ENCODE peak calls at places on chromosomes 1 and 21, in nine cellular contexts. One of them, this sample, is unnamed. For H3K4me1, the result is how much of the 10 kb centered on the place peaks cover.

GRCh38 chr21:36658926-36659325 is 40.0 kb upstream of the SIM2 start:
- DNase-seq in K562: no peak
- DNase-seq in suprapubic skin: no peak
- DNase-seq in IMR-90: no peak
- DNase-seq in HCT116: no peak
- DNase-seq in tibial nerve: no peak
- DNase-seq in stomach: no peak
- DNase-seq in testis: no peak
- DNase-seq in esophagus squamous epithelium: no peak
- DNase-seq in this sample: no peak

GRCh38 chr1:239719642-239720258 is 333.4 kb downstream of the CHRM3 start:
- DNase-seq in K562: no peak
- DNase-seq in suprapubic skin: no peak
- DNase-seq in IMR-90: no peak
- DNase-seq in HCT116: no peak
- DNase-seq in tibial nerve: no peak
- DNase-seq in stomach: no peak
- DNase-seq in testis: no peak
- DNase-seq in esophagus squamous epithelium: no peak
- DNase-seq in this sample: no peak

GRCh38 chr1:145979746-145980435 is 15.4 kb downstream of the POLR3GL start:
- DNase-seq in K562: no peak
- DNase-seq in suprapubic skin: peak
- DNase-seq in IMR-90: no peak
- DNase-seq in HCT116: no peak
- DNase-seq in tibial nerve: no peak
- DNase-seq in stomach: peak
- DNase-seq in testis: no peak
- DNase-seq in esophagus squamous epithelium: no peak
- DNase-seq in this sample: no peak

GRCh38 chr1:164587617-164588367 is 28.8 kb downstream of the PBX1 start:
- DNase-seq in K562: no peak
- DNase-seq in suprapubic skin: no peak
- DNase-seq in IMR-90: no peak
- DNase-seq in HCT116: no peak
- DNase-seq in tibial nerve: no peak
- DNase-seq in stomach: no peak
- DNase-seq in testis: no peak
- DNase-seq in esophagus squamous epithelium: no peak
- DNase-seq in this sample: no peak

GRCh38 chr1:189336115-189337100 is 1141.3 kb downstream of the BRINP3 start:
- DNase-seq in K562: peak
- DNase-seq in suprapubic skin: peak
- DNase-seq in IMR-90: no peak
- DNase-seq in HCT116: no peak
- DNase-seq in tibial nerve: no peak
- DNase-seq in stomach: no peak
- DNase-seq in testis: no peak
- DNase-seq in esophagus squamous epithelium: no peak
- DNase-seq in this sample: peak

GRCh38 chr21:41199588-41199987 is 31.6 kb downstream of the BACE2 start:
- DNase-seq in K562: no peak
- DNase-seq in suprapubic skin: no peak
- DNase-seq in IMR-90: no peak
- DNase-seq in HCT116: no peak
- DNase-seq in tibial nerve: no peak
- DNase-seq in stomach: no peak
- DNase-seq in testis: no peak
- DNase-seq in esophagus squamous epithelium: no peak
- DNase-seq in this sample: no peak

GRCh38 chr1:93628682-93629081 is 53.0 kb downstream of the BCAR3 start:
- DNase-seq in K562: no peak
- DNase-seq in suprapubic skin: no peak
- DNase-seq in IMR-90: no peak
- DNase-seq in HCT116: no peak
- DNase-seq in tibial nerve: no peak
- DNase-seq in stomach: no peak
- DNase-seq in testis: no peak
- DNase-seq in esophagus squamous epithelium: no peak
- DNase-seq in this sample: no peak

GRCh38 chr1:69776555-69776954 is 208.8 kb downstream of the LRRC7 start:
- DNase-seq in K562: no peak
- DNase-seq in suprapubic skin: no peak
- DNase-seq in IMR-90: no peak
- DNase-seq in HCT116: no peak
- DNase-seq in tibial nerve: no peak
- DNase-seq in stomach: no peak
- DNase-seq in testis: no peak
- DNase-seq in esophagus squamous epithelium: no peak
- DNase-seq in this sample: no peak

GRCh38 chr1:53896673-53897229 is 2.8 kb downstream of the DIO1 start:
- DNase-seq in K562: no peak
- DNase-seq in suprapubic skin: no peak
- DNase-seq in IMR-90: peak
- DNase-seq in HCT116: no peak
- DNase-seq in tibial nerve: no peak
- DNase-seq in stomach: no peak
- DNase-seq in testis: no peak
- DNase-seq in esophagus squamous epithelium: no peak
- DNase-seq in this sample: no peak

GRCh38 chr1:69567847-69568434 is at the start of gene LRRC7:
- DNase-seq in K562: peak
- DNase-seq in suprapubic skin: peak
- DNase-seq in IMR-90: no peak
- DNase-seq in HCT116: no peak
- DNase-seq in tibial nerve: no peak
- DNase-seq in stomach: no peak
- DNase-seq in testis: peak
- DNase-seq in esophagus squamous epithelium: no peak
- DNase-seq in this sample: peak

GRCh38 chr1:20185834-20186782 is at the start of the genes PLA2G2C and UBXN10:
- DNase-seq in K562: peak
- DNase-seq in suprapubic skin: peak
- DNase-seq in IMR-90: no peak
- DNase-seq in HCT116: no peak
- DNase-seq in tibial nerve: no peak
- DNase-seq in stomach: peak
- DNase-seq in testis: peak
- DNase-seq in esophagus squamous epithelium: no peak
- DNase-seq in this sample: peak

GRCh38 chr1:200039849-200040479 is 12.5 kb downstream of the NR5A2 start:
- DNase-seq in K562: no peak
- DNase-seq in suprapubic skin: no peak
- DNase-seq in IMR-90: no peak
- DNase-seq in HCT116: no peak
- DNase-seq in tibial nerve: no peak
- DNase-seq in stomach: no peak
- DNase-seq in testis: no peak
- DNase-seq in esophagus squamous epithelium: no peak
- DNase-seq in this sample: no peak

GRCh38 chr1:2411801-2412394 is 466 bp downstream of the PEX10 start:
- DNase-seq in K562: peak
- DNase-seq in suprapubic skin: peak
- DNase-seq in IMR-90: no peak
- DNase-seq in HCT116: no peak
- DNase-seq in tibial nerve: no peak
- DNase-seq in stomach: no peak
- DNase-seq in testis: no peak
- DNase-seq in esophagus squamous epithelium: no peak
- DNase-seq in this sample: no peak

GRCh38 chr1:96927125-96927524 is 205.5 kb downstream of the PTBP2 start:
- DNase-seq in K562: no peak
- DNase-seq in suprapubic skin: no peak
- DNase-seq in IMR-90: peak
- DNase-seq in HCT116: no peak
- DNase-seq in tibial nerve: no peak
- DNase-seq in stomach: no peak
- DNase-seq in testis: no peak
- DNase-seq in esophagus squamous epithelium: no peak
- DNase-seq in this sample: no peak

GRCh38 chr1:243628476-243628907 is 221.6 kb downstream of the AKT3 start:
- DNase-seq in K562: no peak
- DNase-seq in suprapubic skin: no peak
- DNase-seq in IMR-90: peak
- DNase-seq in HCT116: no peak
- DNase-seq in tibial nerve: no peak
- DNase-seq in stomach: no peak
- DNase-seq in testis: no peak
- DNase-seq in esophagus squamous epithelium: no peak
- DNase-seq in this sample: no peak

GRCh38 chr1:100882622-100883186 is 11.9 kb downstream of the EXTL2 start:
- DNase-seq in K562: no peak
- DNase-seq in suprapubic skin: no peak
- DNase-seq in IMR-90: no peak
- DNase-seq in HCT116: no peak
- DNase-seq in tibial nerve: no peak
- DNase-seq in stomach: no peak
- DNase-seq in testis: no peak
- DNase-seq in esophagus squamous epithelium: no peak
- DNase-seq in this sample: no peak

DNA sequence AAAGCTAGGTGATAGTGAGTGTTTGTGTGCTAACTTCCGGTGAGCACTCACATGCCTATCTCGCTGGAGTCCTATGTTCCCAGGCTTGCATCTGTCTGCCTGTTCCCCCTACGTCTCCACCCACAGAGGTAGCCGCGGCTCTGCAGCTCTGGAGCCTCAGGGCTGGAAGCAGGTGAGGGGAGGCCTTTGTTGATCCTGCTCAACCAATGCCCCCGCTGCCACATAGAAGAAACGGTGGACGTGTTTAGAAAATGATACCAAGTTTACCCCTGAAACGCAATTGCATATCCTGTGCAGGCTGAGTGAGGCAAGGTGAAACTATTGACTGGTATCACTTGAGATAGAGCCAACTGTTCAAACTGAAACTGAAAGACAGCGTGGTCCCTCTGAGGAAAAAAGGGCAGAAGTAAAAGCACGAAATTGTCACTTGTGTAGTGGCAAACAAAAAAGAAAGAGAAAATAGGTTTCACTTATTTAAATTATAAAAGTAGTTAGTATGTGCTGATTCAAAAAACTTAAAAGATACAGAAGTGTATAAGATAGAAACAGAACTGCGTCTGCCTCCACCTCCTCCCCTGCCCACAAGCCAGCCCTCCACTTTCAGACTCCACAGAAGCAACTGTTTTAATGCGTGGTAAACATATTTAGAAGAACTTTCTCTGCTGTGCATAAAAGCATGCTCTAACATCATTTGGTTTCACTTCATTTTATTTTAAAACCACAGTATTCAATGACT is 38.6 kb upstream of the ETS2 start:
- DNase-seq in K562: no peak
- DNase-seq in suprapubic skin: no peak
- DNase-seq in IMR-90: no peak
- DNase-seq in HCT116: no peak
- DNase-seq in tibial nerve: no peak
- DNase-seq in stomach: peak
- DNase-seq in testis: no peak
- DNase-seq in esophagus squamous epithelium: no peak
- DNase-seq in this sample: peak
- H3K27ac ChIP-seq in K562: no peak
- H3K27ac ChIP-seq in suprapubic skin: no peak
- H3K27ac ChIP-seq in IMR-90: peak
- H3K27ac ChIP-seq in HCT116: no peak
- H3K27ac ChIP-seq in tibial nerve: no peak
- H3K27ac ChIP-seq in stomach: peak
- H3K27ac ChIP-seq in testis: no peak
- H3K27ac ChIP-seq in esophagus squamous epithelium: peak
- H3K27ac ChIP-seq in this sample: peak

DNA sequence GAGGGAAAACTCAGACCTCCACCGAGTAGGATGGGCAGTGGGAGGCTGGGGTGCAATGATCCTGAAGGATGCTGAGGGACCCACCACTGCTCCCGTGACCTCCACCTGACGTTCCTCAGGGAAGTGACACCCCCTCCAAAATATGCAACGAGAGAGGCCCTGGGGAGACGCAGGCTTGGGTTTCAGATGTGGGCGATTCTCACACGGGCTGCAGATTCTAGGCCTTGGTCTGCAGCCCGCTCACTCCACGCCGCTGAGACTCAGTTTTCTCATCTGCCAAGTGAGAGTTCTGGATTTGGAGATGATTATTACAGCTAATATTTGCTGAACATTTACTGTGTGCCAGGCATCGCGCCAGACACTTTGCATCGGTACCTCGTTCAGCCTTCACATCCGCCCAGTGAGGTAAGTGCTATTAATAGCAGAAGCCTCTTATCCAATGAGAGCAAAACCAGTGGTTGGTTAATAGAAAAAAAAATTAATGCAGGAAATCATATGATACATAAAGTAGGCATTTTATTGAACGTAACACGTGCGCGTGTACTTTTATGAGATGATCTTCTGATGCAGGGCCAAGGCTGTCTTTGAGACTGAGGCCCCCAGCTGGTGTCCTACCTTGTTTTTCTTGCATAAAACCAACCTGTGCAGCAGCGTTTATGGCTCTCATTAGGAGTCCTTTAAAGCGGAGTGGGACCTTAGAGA is 102.0 kb upstream of the RUNX3 start:
- DNase-seq in K562: no peak
- DNase-seq in suprapubic skin: no peak
- DNase-seq in IMR-90: peak
- DNase-seq in HCT116: no peak
- DNase-seq in tibial nerve: no peak
- DNase-seq in stomach: peak
- DNase-seq in testis: no peak
- DNase-seq in esophagus squamous epithelium: no peak
- DNase-seq in this sample: peak
- H3K4me1 ChIP-seq in K562: under half
- H3K4me1 ChIP-seq in suprapubic skin: under half
- H3K4me1 ChIP-seq in IMR-90: under half
- H3K4me1 ChIP-seq in HCT116: under half
- H3K4me1 ChIP-seq in tibial nerve: under half
- H3K4me1 ChIP-seq in stomach: under half
- H3K4me1 ChIP-seq in testis: under half
- H3K4me1 ChIP-seq in esophagus squamous epithelium: under half
- H3K4me1 ChIP-seq in this sample: half or more

DNA sequence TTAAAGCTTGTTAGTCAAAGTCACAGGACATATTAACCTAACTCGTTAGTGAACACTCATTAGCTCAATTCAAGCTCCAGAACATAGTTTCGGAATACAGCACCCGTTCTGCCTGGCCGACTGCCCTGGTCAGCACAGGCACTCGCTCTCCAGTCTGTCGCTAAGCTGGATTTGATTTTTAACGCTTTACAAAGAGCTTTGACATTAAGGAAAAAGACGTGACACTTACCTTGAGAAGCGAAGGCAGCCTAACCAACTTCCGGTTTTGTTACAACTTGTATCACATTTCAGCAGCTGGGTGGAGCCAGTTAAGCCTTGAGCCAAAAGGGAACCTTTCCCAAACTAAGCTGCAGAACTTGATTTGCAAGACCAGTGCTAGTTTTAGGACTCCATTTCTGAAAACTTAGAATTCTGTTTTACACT is at the start of gene FRRS1:
- DNase-seq in K562: peak
- DNase-seq in suprapubic skin: peak
- DNase-seq in IMR-90: peak
- DNase-seq in HCT116: peak
- DNase-seq in tibial nerve: peak
- DNase-seq in stomach: peak
- DNase-seq in testis: peak
- DNase-seq in esophagus squamous epithelium: no peak
- DNase-seq in this sample: peak
- TF ChIP-seq POLR2A in K562: peak
- TF ChIP-seq POLR2A in suprapubic skin: no peak
- TF ChIP-seq POLR2A in IMR-90: no peak
- TF ChIP-seq POLR2A in HCT116: peak
- TF ChIP-seq POLR2A in tibial nerve: no peak
- TF ChIP-seq POLR2A in stomach: no peak
- TF ChIP-seq POLR2A in testis: no peak
- TF ChIP-seq POLR2A in esophagus squamous epithelium: peak
- TF ChIP-seq POLR2A in this sample: no peak

GRCh38 chr21:27425574-27425973 is 458.7 kb upstream of the ADAMTS5 start:
- DNase-seq in K562: no peak
- DNase-seq in suprapubic skin: no peak
- DNase-seq in IMR-90: peak
- DNase-seq in HCT116: no peak
- DNase-seq in tibial nerve: no peak
- DNase-seq in stomach: no peak
- DNase-seq in testis: no peak
- DNase-seq in esophagus squamous epithelium: no peak
- DNase-seq in this sample: no peak
- H3K27ac ChIP-seq in K562: no peak
- H3K27ac ChIP-seq in suprapubic skin: peak
- H3K27ac ChIP-seq in IMR-90: no peak
- H3K27ac ChIP-seq in HCT116: no peak
- H3K27ac ChIP-seq in tibial nerve: no peak
- H3K27ac ChIP-seq in stomach: no peak
- H3K27ac ChIP-seq in testis: no peak
- H3K27ac ChIP-seq in esophagus squamous epithelium: no peak
- H3K27ac ChIP-seq in this sample: no peak

This sample was measured in spleen.